ENCODE peak calls at places on chromosomes 5 and 9, in seven cellular contexts. Q is IMR-90; E is GM23248; Z is CD8-positive, alpha-beta memory T cell; B is ovary; A is lower lobe of right lung; T is testis. F is an unnamed sample.
A peak's percentile ranks its signal among the peaks of the same experiment; 100 is the strongest.

GRCh38 chr5:170788626-170789304 is 5.2 kb downstream of the GABRP start:
- DNase-seq in Q (no peak), E (no peak), Z (no peak), B (no peak), A (no peak), T (no peak), F (no peak)

GRCh38 chr9:14343236-14343947 is 29.5 kb upstream of the NFIB start:
- DNase-seq in Q (no peak), E (no peak), Z (no peak), B (no peak), A (no peak), T (no peak), F (no peak)

GRCh38 chr5:149500922-149501582 is 50.2 kb downstream of the CSNK1A1 start:
- DNase-seq in Q (peak; percentile 94), E (peak; percentile 90), Z (no peak), B (no peak), A (no peak), T (no peak), F (no peak)

GRCh38 chr9:75713373-75713772 is 177.1 kb upstream of the PCSK5 start:
- DNase-seq in Q (no peak), E (no peak), Z (no peak), B (no peak), A (no peak), T (no peak), F (no peak)

GRCh38 chr9:134814598-134815215 is 65.9 kb upstream of the FCN2 start:
- DNase-seq in Q (peak; percentile 67), E (peak; percentile 91), Z (no peak), B (no peak), A (no peak), T (no peak), F (no peak)

GRCh38 chr9:131578778-131579504 is 33.6 kb downstream of the PRRT1B start:
- DNase-seq in Q (no peak), E (no peak), Z (peak; percentile 70), B (peak; percentile 19), A (no peak), T (peak; percentile 34), F (peak; percentile 39)

GRCh38 chr5:66329078-66329477 is 185.0 kb downstream of the SREK1 start:
- DNase-seq in Q (no peak), E (no peak), Z (no peak), B (no peak), A (no peak), T (no peak), F (no peak)

GRCh38 chr5:54778783-54779182 is 206.6 kb downstream of the ESM1 start:
- DNase-seq in Q (no peak), E (no peak), Z (no peak), B (no peak), A (no peak), T (no peak), F (no peak)

GRCh38 chr9:70085241-70085640 is 41.6 kb downstream of the MAMDC2 start:
- DNase-seq in Q (peak; percentile 66), E (peak; percentile 44), Z (no peak), B (no peak), A (no peak), T (no peak), F (peak; percentile 70)

GRCh38 chr9:116870566-116870965 is 183.5 kb downstream of the TRIM32 start:
- DNase-seq in Q (no peak), E (no peak), Z (no peak), B (no peak), A (no peak), T (no peak), F (peak; percentile 89)

GRCh38 chr9:22214497-22215031 is 205.5 kb upstream of the CDKN2B start:
- DNase-seq in Q (peak; percentile 77), E (peak; percentile 53), Z (no peak), B (no peak), A (no peak), T (no peak), F (no peak)

GRCh38 chr5:155792873-155793272 is 534.1 kb upstream of the SGCD start:
- DNase-seq in Q (no peak), E (no peak), Z (no peak), B (no peak), A (no peak), T (no peak), F (no peak)

GRCh38 chr5:155799308-155799707 is 527.7 kb upstream of the SGCD start:
- DNase-seq in Q (no peak), E (no peak), Z (no peak), B (no peak), A (no peak), T (no peak), F (no peak)

GRCh38 chr5:155794801-155795200 is 532.2 kb upstream of the SGCD start:
- DNase-seq in Q (peak; percentile 4), E (peak; percentile 12), Z (no peak), B (no peak), A (no peak), T (no peak), F (no peak)
- H3K9me3 ChIP-seq in Q (peaks cover 2% of the 10 kb centered on the region), E (peaks cover 5% of the 10 kb centered on the region), Z (peaks cover 6% of the 10 kb centered on the region), B (no peaks in the 10 kb centered on the region), A (peaks cover 31% of the 10 kb centered on the region), T (no peaks in the 10 kb centered on the region), F (peaks cover 29% of the 10 kb centered on the region)

DNA sequence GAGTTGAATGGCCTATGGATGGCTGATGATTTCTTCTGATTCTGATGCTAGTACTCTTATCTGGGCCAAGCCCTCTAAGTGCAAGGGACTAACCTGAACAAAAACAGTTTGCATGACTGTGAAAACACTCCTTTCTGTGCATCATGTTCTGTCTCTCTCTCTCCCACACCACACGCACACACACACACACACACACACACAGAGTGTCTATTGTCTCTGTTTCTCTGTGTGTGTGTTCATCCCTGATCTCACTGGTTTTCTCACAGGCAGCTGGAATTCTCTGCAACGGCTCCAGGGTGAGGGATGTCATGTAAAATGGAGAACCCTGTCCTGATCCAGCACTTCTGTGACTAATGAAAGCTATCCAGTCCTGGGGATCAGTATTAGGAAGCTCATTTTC is 453.1 kb upstream of the RGMB start:
- DNase-seq in Q (peak; percentile 13), E (no peak), Z (no peak), B (no peak), A (no peak), T (no peak), F (no peak)
- H3K36me3 ChIP-seq in Q (no peaks in the 10 kb centered on the region), E (no peaks in the 10 kb centered on the region), Z (no peaks in the 10 kb centered on the region), B (no peaks in the 10 kb centered on the region), A (no peaks in the 10 kb centered on the region), T (no peaks in the 10 kb centered on the region), F (peaks cover 28% of the 10 kb centered on the region)

GRCh38 chr9:3508078-3508431 is 17.7 kb downstream of the RFX3 start:
- DNase-seq in Q (no peak), E (no peak), Z (no peak), B (no peak), A (no peak), T (no peak), F (no peak)
- H3K4me1 ChIP-seq in Q (no peaks in the 10 kb centered on the region), E (peaks cover 9% of the 10 kb centered on the region), Z (peaks cover 15% of the 10 kb centered on the region), B (no peaks in the 10 kb centered on the region), A (peaks cover 12% of the 10 kb centered on the region), T (no peaks in the 10 kb centered on the region), F (no peaks in the 10 kb centered on the region)

GRCh38 chr5:7157083-7157482 is 238.9 kb upstream of the ADCY2 start:
- DNase-seq in Q (no peak), E (no peak), Z (no peak), B (no peak), A (no peak), T (no peak), F (no peak)
- H3K9me3 ChIP-seq in Q (peaks cover 2% of the 10 kb centered on the region), E (peaks cover 5% of the 10 kb centered on the region), Z (no peaks in the 10 kb centered on the region), B (no peaks in the 10 kb centered on the region), A (peaks cover 15% of the 10 kb centered on the region), T (no peaks in the 10 kb centered on the region), F (peaks cover 23% of the 10 kb centered on the region)

GRCh38 chr5:141865406-141865805 is 12.8 kb downstream of the PCDH1 start:
- DNase-seq in Q (no peak), E (no peak), Z (no peak), B (no peak), A (no peak), T (no peak), F (no peak)

GRCh38 chr5:141867651-141868050 is 10.6 kb downstream of the PCDH1 start:
- DNase-seq in Q (no peak), E (no peak), Z (no peak), B (no peak), A (no peak), T (no peak), F (no peak)

GRCh38 chr5:141866111-141866510 is 12.1 kb downstream of the PCDH1 start:
- DNase-seq in Q (no peak), E (no peak), Z (no peak), B (no peak), A (peak; percentile 88), T (peak; percentile 94), F (no peak)

GRCh38 chr5:141868541-141868940 is 9.7 kb downstream of the PCDH1 start:
- DNase-seq in Q (no peak), E (no peak), Z (no peak), B (no peak), A (no peak), T (no peak), F (no peak)

GRCh38 chr5:141867139-141867538 is 11.1 kb downstream of the PCDH1 start:
- DNase-seq in Q (no peak), E (no peak), Z (no peak), B (no peak), A (no peak), T (no peak), F (no peak)
- H3K36me3 ChIP-seq in Q (no peaks in the 10 kb centered on the region), E (no peaks in the 10 kb centered on the region), Z (no peaks in the 10 kb centered on the region), B (no peaks in the 10 kb centered on the region), A (peaks cover 63% of the 10 kb centered on the region), T (no peaks in the 10 kb centered on the region), F (peaks cover 67% of the 10 kb centered on the region)

GRCh38 chr9:90795879-90796317 is 5.7 kb upstream of the SYK start:
- DNase-seq in Q (no peak), E (no peak), Z (no peak), B (no peak), A (peak; percentile 63), T (no peak), F (no peak)
- H3K4me1 ChIP-seq in Q (no peaks in the 10 kb centered on the region), E (no peaks in the 10 kb centered on the region), Z (no peaks in the 10 kb centered on the region), B (no peaks in the 10 kb centered on the region), A (peaks cover 24% of the 10 kb centered on the region), T (no peaks in the 10 kb centered on the region), F (no peaks in the 10 kb centered on the region)

GRCh38 chr9:137354153-137354844 is 52.2 kb upstream of the NRARP start:
- DNase-seq in Q (no peak), E (no peak), Z (no peak), B (no peak), A (no peak), T (no peak), F (no peak)
- H3K9me3 ChIP-seq in Q (peaks cover 38% of the 10 kb centered on the region), E (no peaks in the 10 kb centered on the region), Z (peaks cover 6% of the 10 kb centered on the region), B (no peaks in the 10 kb centered on the region), A (peaks cover 16% of the 10 kb centered on the region), T (no peaks in the 10 kb centered on the region), F (peaks cover 20% of the 10 kb centered on the region)

F was measured in endodermal cell.